ENCODE peak calls at places on chromosomes 12 and 14, in six cellular contexts. One of them, this sample, is unnamed.

GRCh38 chr14:54348001-54348611 is 48.7 kb upstream of the CDKN3 start:
- DNase-seq in fibroblast of the aortic adventitia: peak
- DNase-seq in WTC11: no peak
- DNase-seq in heart left ventricle: no peak
- DNase-seq in D721Med: no peak
- DNase-seq in dorsolateral prefrontal cortex: no peak
- DNase-seq in this sample: peak

GRCh38 chr12:95848575-95849388 is 10.0 kb upstream of the SNRPF start:
- DNase-seq in fibroblast of the aortic adventitia: peak
- DNase-seq in WTC11: no peak
- DNase-seq in heart left ventricle: no peak
- DNase-seq in D721Med: no peak
- DNase-seq in dorsolateral prefrontal cortex: no peak
- DNase-seq in this sample: no peak

GRCh38 chr14:92690171-92691011 is 58.0 kb downstream of the LGMN start:
- DNase-seq in fibroblast of the aortic adventitia: peak
- DNase-seq in WTC11: peak
- DNase-seq in heart left ventricle: peak
- DNase-seq in D721Med: no peak
- DNase-seq in dorsolateral prefrontal cortex: no peak
- DNase-seq in this sample: peak

GRCh38 chr12:58648151-58648550 is 272.2 kb downstream of the LRIG3 start:
- DNase-seq in fibroblast of the aortic adventitia: no peak
- DNase-seq in WTC11: no peak
- DNase-seq in heart left ventricle: no peak
- DNase-seq in D721Med: no peak
- DNase-seq in dorsolateral prefrontal cortex: no peak
- DNase-seq in this sample: no peak

GRCh38 chr12:51013441-51013840 is 12.7 kb downstream of the SLC11A2 start:
- DNase-seq in fibroblast of the aortic adventitia: no peak
- DNase-seq in WTC11: no peak
- DNase-seq in heart left ventricle: no peak
- DNase-seq in D721Med: no peak
- DNase-seq in dorsolateral prefrontal cortex: no peak
- DNase-seq in this sample: no peak

GRCh38 chr12:53726946-53727309 is 324 bp downstream of the CALCOCO1 start:
- DNase-seq in fibroblast of the aortic adventitia: peak
- DNase-seq in WTC11: no peak
- DNase-seq in heart left ventricle: no peak
- DNase-seq in D721Med: no peak
- DNase-seq in dorsolateral prefrontal cortex: no peak
- DNase-seq in this sample: no peak

GRCh38 chr12:28939427-28939826 is 209.7 kb upstream of the FAR2 start:
- DNase-seq in fibroblast of the aortic adventitia: no peak
- DNase-seq in WTC11: no peak
- DNase-seq in heart left ventricle: no peak
- DNase-seq in D721Med: no peak
- DNase-seq in dorsolateral prefrontal cortex: no peak
- DNase-seq in this sample: no peak

GRCh38 chr14:45085004-45085403 is 1.1 kb downstream of the PRPF39 start:
- DNase-seq in fibroblast of the aortic adventitia: peak
- DNase-seq in WTC11: no peak
- DNase-seq in heart left ventricle: no peak
- DNase-seq in D721Med: no peak
- DNase-seq in dorsolateral prefrontal cortex: no peak
- DNase-seq in this sample: no peak

GRCh38 chr14:35826952-35827416 is 846 bp downstream of the BRMS1L start:
- DNase-seq in fibroblast of the aortic adventitia: peak
- DNase-seq in WTC11: no peak
- DNase-seq in heart left ventricle: no peak
- DNase-seq in D721Med: no peak
- DNase-seq in dorsolateral prefrontal cortex: no peak
- DNase-seq in this sample: no peak

GRCh38 chr12:115437061-115437567 is 753.1 kb upstream of the TBX3 start:
- DNase-seq in fibroblast of the aortic adventitia: peak
- DNase-seq in WTC11: no peak
- DNase-seq in heart left ventricle: peak
- DNase-seq in D721Med: no peak
- DNase-seq in dorsolateral prefrontal cortex: no peak
- DNase-seq in this sample: no peak

GRCh38 chr14:88584451-88584850 is 21.6 kb downstream of the ZC3H14 start:
- DNase-seq in fibroblast of the aortic adventitia: no peak
- DNase-seq in WTC11: no peak
- DNase-seq in heart left ventricle: no peak
- DNase-seq in D721Med: no peak
- DNase-seq in dorsolateral prefrontal cortex: no peak
- DNase-seq in this sample: no peak

GRCh38 chr14:67674139-67674479 is 323 bp downstream of the VTI1B start:
- DNase-seq in fibroblast of the aortic adventitia: peak
- DNase-seq in WTC11: peak
- DNase-seq in heart left ventricle: peak
- DNase-seq in D721Med: peak
- DNase-seq in dorsolateral prefrontal cortex: peak
- DNase-seq in this sample: peak

GRCh38 chr14:76084374-76084773 is 67.3 kb upstream of the GPATCH2L start:
- DNase-seq in fibroblast of the aortic adventitia: no peak
- DNase-seq in WTC11: no peak
- DNase-seq in heart left ventricle: no peak
- DNase-seq in D721Med: no peak
- DNase-seq in dorsolateral prefrontal cortex: no peak
- DNase-seq in this sample: no peak

GRCh38 chr12:31585271-31585670 is 5.7 kb downstream of the DENND5B start:
- DNase-seq in fibroblast of the aortic adventitia: peak
- DNase-seq in WTC11: no peak
- DNase-seq in heart left ventricle: no peak
- DNase-seq in D721Med: no peak
- DNase-seq in dorsolateral prefrontal cortex: no peak
- DNase-seq in this sample: no peak

GRCh38 chr14:90060965-90061848 is 587 bp upstream of the KCNK13 start:
- DNase-seq in fibroblast of the aortic adventitia: no peak
- DNase-seq in WTC11: peak
- DNase-seq in heart left ventricle: no peak
- DNase-seq in D721Med: no peak
- DNase-seq in dorsolateral prefrontal cortex: no peak
- DNase-seq in this sample: peak

GRCh38 chr12:64782181-64782580 is 23.0 kb upstream of the GNS start:
- DNase-seq in fibroblast of the aortic adventitia: no peak
- DNase-seq in WTC11: no peak
- DNase-seq in heart left ventricle: no peak
- DNase-seq in D721Med: no peak
- DNase-seq in dorsolateral prefrontal cortex: no peak
- DNase-seq in this sample: no peak

GRCh38 chr12:64779349-64779974 is 20.3 kb upstream of the GNS start:
- DNase-seq in fibroblast of the aortic adventitia: no peak
- DNase-seq in WTC11: no peak
- DNase-seq in heart left ventricle: no peak
- DNase-seq in D721Med: no peak
- DNase-seq in dorsolateral prefrontal cortex: no peak
- DNase-seq in this sample: no peak

GRCh38 chr12:64781374-64782029 is 22.3 kb upstream of the GNS start:
- DNase-seq in fibroblast of the aortic adventitia: no peak
- DNase-seq in WTC11: no peak
- DNase-seq in heart left ventricle: no peak
- DNase-seq in D721Med: no peak
- DNase-seq in dorsolateral prefrontal cortex: no peak
- DNase-seq in this sample: no peak

GRCh38 chr12:64780220-64780530 is 21.0 kb upstream of the GNS start:
- DNase-seq in fibroblast of the aortic adventitia: no peak
- DNase-seq in WTC11: no peak
- DNase-seq in heart left ventricle: no peak
- DNase-seq in D721Med: peak
- DNase-seq in dorsolateral prefrontal cortex: no peak
- DNase-seq in this sample: no peak

DNA sequence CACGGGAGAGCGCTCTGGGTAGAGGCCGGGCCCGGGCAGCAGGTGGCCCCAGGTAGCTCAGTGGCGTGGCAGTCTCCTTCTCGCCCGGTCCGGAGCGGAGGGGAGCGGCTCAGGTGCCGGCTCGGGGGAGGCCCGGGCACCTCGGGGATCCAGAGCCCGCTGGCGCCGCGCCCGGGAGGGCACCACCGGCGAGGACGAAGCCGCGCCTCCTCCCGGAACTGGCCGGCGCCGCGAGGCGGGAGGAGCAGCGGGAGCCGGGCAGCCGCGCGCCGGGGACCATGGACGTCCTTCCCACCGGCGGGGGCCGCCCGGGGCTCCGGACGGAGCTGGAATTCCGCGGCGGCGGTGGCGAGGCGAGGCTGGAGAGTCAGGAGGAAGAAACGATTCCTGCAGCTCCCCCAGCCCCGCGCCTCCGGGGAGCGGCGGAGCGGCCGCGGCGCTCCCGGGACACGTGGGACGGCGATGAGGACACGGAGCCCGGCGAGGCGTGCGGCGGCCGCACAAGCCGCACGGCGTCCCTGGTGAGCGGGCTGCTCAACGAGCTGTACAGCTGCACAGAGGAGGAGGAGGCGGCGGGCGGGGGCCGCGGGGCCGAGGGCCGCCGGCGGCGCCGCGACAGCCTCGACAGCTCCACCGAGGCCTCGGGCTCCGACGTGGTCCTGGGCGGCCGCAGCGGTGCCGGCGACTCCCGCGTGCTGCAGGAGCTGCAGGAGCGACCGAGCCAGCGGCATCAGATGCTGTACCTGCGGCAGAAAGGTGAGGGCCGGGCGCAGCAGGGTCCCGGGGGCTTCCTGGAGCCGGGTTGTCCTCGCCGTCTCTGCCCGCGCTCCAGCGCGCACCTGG is 21.5 kb upstream of the GNS start:
- DNase-seq in fibroblast of the aortic adventitia: no peak
- DNase-seq in WTC11: peak
- DNase-seq in heart left ventricle: peak
- DNase-seq in D721Med: no peak
- DNase-seq in dorsolateral prefrontal cortex: no peak
- DNase-seq in this sample: peak
- TF ChIP-seq CTCF in fibroblast of the aortic adventitia: no peak
- TF ChIP-seq CTCF in WTC11: no peak
- TF ChIP-seq CTCF in heart left ventricle: no peak
- TF ChIP-seq CTCF in D721Med: no peak
- TF ChIP-seq CTCF in dorsolateral prefrontal cortex: no peak
- TF ChIP-seq CTCF in this sample: no peak

DNA sequence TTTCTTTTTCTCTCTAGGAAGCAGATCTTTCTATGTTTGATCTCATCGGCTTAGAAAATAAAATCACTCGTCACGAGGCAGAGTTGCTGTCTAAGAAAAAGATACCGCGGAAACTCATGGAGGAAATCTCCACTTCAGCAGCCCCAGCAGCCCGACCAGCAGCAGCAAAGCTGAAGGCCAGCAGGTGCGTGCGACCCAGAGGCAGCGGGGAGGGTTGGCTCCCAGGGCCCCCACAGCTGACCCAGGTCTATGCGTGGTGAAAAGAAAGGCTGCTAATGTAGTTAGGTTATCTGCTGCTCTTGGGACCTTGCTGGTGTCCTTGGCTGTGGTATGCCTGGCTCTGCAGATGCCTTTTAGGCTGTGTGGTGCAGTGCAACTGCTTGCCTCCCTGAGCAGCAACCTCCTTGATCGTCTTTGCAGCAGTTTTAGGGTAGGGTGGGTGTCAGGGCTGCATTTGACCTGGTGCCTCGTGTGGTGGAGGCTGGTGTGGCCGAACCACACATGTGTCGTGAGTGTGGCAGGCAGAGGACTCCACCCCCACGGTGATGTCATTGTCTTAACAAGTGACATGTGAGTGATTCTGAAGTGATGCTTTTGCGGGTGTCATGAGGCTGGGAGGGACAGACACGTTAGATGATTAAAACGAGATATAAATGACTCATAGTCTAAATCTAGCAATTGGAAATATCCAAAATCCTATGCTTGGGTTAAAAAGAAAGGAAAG is 68.6 kb downstream of the EP400 start:
- DNase-seq in fibroblast of the aortic adventitia: no peak
- DNase-seq in WTC11: no peak
- DNase-seq in heart left ventricle: no peak
- DNase-seq in D721Med: no peak
- DNase-seq in dorsolateral prefrontal cortex: no peak
- DNase-seq in this sample: no peak
- TF ChIP-seq CTCF in fibroblast of the aortic adventitia: no peak
- TF ChIP-seq CTCF in WTC11: no peak
- TF ChIP-seq CTCF in heart left ventricle: no peak
- TF ChIP-seq CTCF in D721Med: no peak
- TF ChIP-seq CTCF in dorsolateral prefrontal cortex: no peak
- TF ChIP-seq CTCF in this sample: no peak

DNA sequence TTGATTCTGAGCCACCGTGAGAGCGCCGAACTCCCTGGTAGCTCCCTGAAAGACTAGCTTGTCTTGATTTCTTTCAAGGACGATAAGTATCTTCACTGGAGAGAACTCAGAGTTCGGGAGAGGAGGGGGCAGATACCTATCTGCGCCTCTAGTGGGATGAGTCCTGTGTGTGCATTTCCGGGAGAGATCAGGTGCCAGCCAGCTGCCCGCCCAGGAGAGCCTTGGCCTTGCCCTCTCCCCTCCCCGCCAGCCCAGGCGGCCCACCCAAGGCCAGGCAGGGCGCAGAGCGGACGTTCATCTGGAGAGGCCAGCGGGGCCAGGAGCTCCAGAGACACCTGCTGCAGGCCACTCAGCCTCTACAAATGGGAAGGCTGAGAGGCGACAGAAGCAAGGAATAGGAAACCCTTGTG is 1.0 kb downstream of the CD9 start:
- DNase-seq in fibroblast of the aortic adventitia: no peak
- DNase-seq in WTC11: no peak
- DNase-seq in heart left ventricle: peak
- DNase-seq in D721Med: no peak
- DNase-seq in dorsolateral prefrontal cortex: no peak
- DNase-seq in this sample: peak
- TF ChIP-seq CTCF in fibroblast of the aortic adventitia: no peak
- TF ChIP-seq CTCF in WTC11: no peak
- TF ChIP-seq CTCF in heart left ventricle: no peak
- TF ChIP-seq CTCF in D721Med: no peak
- TF ChIP-seq CTCF in dorsolateral prefrontal cortex: no peak
- TF ChIP-seq CTCF in this sample: no peak

DNA sequence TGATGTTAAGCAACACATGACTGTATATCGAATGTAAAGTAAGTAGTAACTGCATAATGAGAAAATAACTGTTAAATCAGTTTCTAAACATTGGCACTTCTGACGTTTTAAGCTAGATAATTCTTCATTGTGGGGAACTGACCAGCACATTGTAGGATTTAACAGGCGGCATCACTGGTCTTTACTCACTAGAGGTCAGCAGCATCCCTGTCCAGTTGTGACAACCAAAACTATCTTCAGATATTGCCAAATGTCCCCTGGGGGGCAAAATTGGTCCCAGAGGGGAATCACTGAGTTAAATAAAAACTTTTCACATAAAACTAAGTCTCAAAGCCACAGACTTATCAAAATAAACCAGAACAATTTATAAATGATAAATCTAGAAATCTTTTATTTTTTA is 65.3 kb downstream of the BLTP3B start:
- DNase-seq in fibroblast of the aortic adventitia: peak
- DNase-seq in WTC11: no peak
- DNase-seq in heart left ventricle: no peak
- DNase-seq in D721Med: no peak
- DNase-seq in dorsolateral prefrontal cortex: no peak
- DNase-seq in this sample: no peak
- TF ChIP-seq CTCF in fibroblast of the aortic adventitia: peak
- TF ChIP-seq CTCF in WTC11: no peak
- TF ChIP-seq CTCF in heart left ventricle: peak
- TF ChIP-seq CTCF in D721Med: no peak
- TF ChIP-seq CTCF in dorsolateral prefrontal cortex: no peak
- TF ChIP-seq CTCF in this sample: peak